ENCODE peak calls at places on chromosomes 13 and 19, in six cellular contexts. T, C, X, E, R and B are unnamed samples.

GRCh38 chr13:23506071-23506820 is 64.0 kb upstream of the TNFRSF19 start:
- DNase-seq in C (peak), X (no peak), T (no peak), E (peak), R (no peak), B (peak)

GRCh38 chr19:4922530-4923378 is 13.5 kb downstream of the UHRF1 start:
- DNase-seq in R (no peak), E (no peak), X (no peak), C (peak), T (no peak), B (no peak)

GRCh38 chr13:51494151-51494550 is 41.3 kb upstream of the INTS6 start:
- DNase-seq in E (peak), R (no peak), X (no peak), T (no peak), C (no peak), B (no peak)

GRCh38 chr19:49196527-49197240 is 39.1 kb downstream of the TRPM4 start:
- DNase-seq in E (no peak), C (peak), R (no peak), T (no peak), X (no peak), B (no peak)

GRCh38 chr19:41612483-41612882 is 14.4 kb downstream of the CEACAM4 start:
- DNase-seq in E (no peak), X (no peak), R (no peak), T (no peak), C (no peak), B (no peak)

GRCh38 chr13:79548886-79549285 is 67.9 kb downstream of the NDFIP2 start:
- DNase-seq in T (no peak), C (peak), X (no peak), R (peak), E (peak), B (peak)

GRCh38 chr19:16928351-16928750 is 39.6 kb downstream of the F2RL3 start:
- DNase-seq in E (no peak), C (no peak), X (no peak), R (no peak), T (no peak), B (no peak)

GRCh38 chr19:48856921-48857320 is 11.5 kb downstream of the PLEKHA4 start:
- DNase-seq in R (no peak), E (peak), C (no peak), X (no peak), T (no peak), B (peak)

GRCh38 chr19:21848706-21849105 is 12.7 kb upstream of the ZNF43 start:
- DNase-seq in C (no peak), T (peak), R (no peak), X (peak), E (peak), B (no peak)

GRCh38 chr19:19064811-19065745 is 1.3 kb downstream of the SLC25A42 start:
- DNase-seq in X (no peak), C (peak), E (peak), T (peak), R (peak), B (peak)